ENCODE peak calls at places on chromosomes 12 and 14, in ten cellular contexts. A, U, M, Q, L, J, Y, X, S and K are unnamed samples.

GRCh38 chr14:105155681-105156413 is 12.7 kb downstream of the JAG2 start:
- DNase-seq in A (no peak), U (no peak), M (no peak), Q (no peak), L (no peak), J (no peak), Y (no peak), X (no peak), S (no peak), K (no peak)

GRCh38 chr12:119669744-119670472 is 2.0 kb downstream of the PRKAB1 start:
- DNase-seq in A (no peak), U (no peak), M (no peak), Q (no peak), L (no peak), J (no peak), Y (no peak), X (no peak), S (no peak), K (no peak)

GRCh38 chr12:24078318-24078765 is 128.9 kb upstream of the SOX5 start:
- DNase-seq in A (no peak), U (no peak), M (no peak), Q (no peak), L (no peak), J (no peak), Y (no peak), X (no peak), S (no peak), K (no peak)

GRCh38 chr14:95314609-95315008 is 5.1 kb downstream of the CLMN start:
- DNase-seq in A (no peak), U (no peak), M (no peak), Q (peak), L (peak), J (no peak), Y (peak), X (peak), S (no peak), K (no peak)

GRCh38 chr14:58129208-58129607 is 22.8 kb downstream of the ARMH4 start:
- DNase-seq in A (no peak), U (no peak), M (no peak), Q (no peak), L (no peak), J (no peak), Y (no peak), X (no peak), S (no peak), K (no peak)

GRCh38 chr14:89773151-89773550 is 181.4 kb downstream of the EFCAB11 start:
- DNase-seq in A (no peak), U (no peak), M (no peak), Q (no peak), L (no peak), J (no peak), Y (no peak), X (no peak), S (no peak), K (no peak)

GRCh38 chr12:116919706-116920485 is 9.1 kb downstream of the FBXW8 start:
- DNase-seq in A (no peak), U (no peak), M (no peak), Q (no peak), L (no peak), J (no peak), Y (no peak), X (no peak), S (no peak), K (no peak)

GRCh38 chr12:21697829-21698630 is 40.4 kb upstream of the LDHB start:
- DNase-seq in A (peak), U (no peak), M (no peak), Q (no peak), L (peak), J (no peak), Y (no peak), X (no peak), S (no peak), K (no peak)

GRCh38 chr12:15155271-15155670 is 65.9 kb downstream of the RERG start:
- DNase-seq in A (no peak), U (no peak), M (no peak), Q (no peak), L (no peak), J (no peak), Y (no peak), X (peak), S (no peak), K (no peak)

GRCh38 chr14:103296987-103297386 is 37.0 kb upstream of the EIF5 start:
- DNase-seq in A (no peak), U (no peak), M (no peak), Q (no peak), L (no peak), J (no peak), Y (no peak), X (no peak), S (no peak), K (no peak)

GRCh38 chr14:92653162-92653651 is 95.2 kb downstream of the LGMN start:
- DNase-seq in A (peak), U (no peak), M (no peak), Q (no peak), L (no peak), J (no peak), Y (no peak), X (no peak), S (no peak), K (no peak)

GRCh38 chr14:71532349-71532748 is 399.9 kb upstream of the RGS6 start:
- DNase-seq in A (no peak), U (no peak), M (no peak), Q (no peak), L (no peak), J (no peak), Y (no peak), X (no peak), S (no peak), K (peak)

GRCh38 chr14:21867541-21867940 is 193.9 kb upstream of the OR4E1 start:
- DNase-seq in A (no peak), U (no peak), M (no peak), Q (no peak), L (peak), J (no peak), Y (no peak), X (no peak), S (no peak), K (no peak)

GRCh38 chr12:64561302-64561651 is 49.0 kb upstream of the RASSF3 start:
- DNase-seq in A (no peak), U (no peak), M (no peak), Q (no peak), L (no peak), J (no peak), Y (no peak), X (no peak), S (no peak), K (no peak)

GRCh38 chr12:101777476-101777875 is 38.2 kb upstream of the SYCP3 start:
- DNase-seq in A (no peak), U (no peak), M (no peak), Q (no peak), L (no peak), J (no peak), Y (no peak), X (no peak), S (no peak), K (no peak)

GRCh38 chr14:90388437-90388836 is 8.4 kb upstream of the CALM1 start:
- DNase-seq in A (no peak), U (no peak), M (no peak), Q (no peak), L (peak), J (no peak), Y (no peak), X (no peak), S (no peak), K (no peak)

GRCh38 chr14:75823334-75823733 is 158.5 kb downstream of the TGFB3 start:
- DNase-seq in A (no peak), U (no peak), M (no peak), Q (no peak), L (no peak), J (no peak), Y (no peak), X (no peak), S (no peak), K (no peak)

GRCh38 chr14:21069388-21070082 is 569 bp upstream of the ARHGEF40 start:
- DNase-seq in A (peak), U (peak), M (no peak), Q (no peak), L (peak), J (peak), Y (no peak), X (peak), S (no peak), K (no peak)

GRCh38 chr12:115323223-115323905 is 639.4 kb upstream of the TBX3 start:
- DNase-seq in A (no peak), U (no peak), M (peak), Q (no peak), L (peak), J (no peak), Y (no peak), X (no peak), S (no peak), K (no peak)

GRCh38 chr12:48265792-48266191 is 62.7 kb upstream of the OR10AD1 start:
- DNase-seq in A (no peak), U (no peak), M (no peak), Q (no peak), L (no peak), J (no peak), Y (no peak), X (no peak), S (no peak), K (no peak)

GRCh38 chr14:99806841-99807240 is 13.6 kb downstream of the EML1 start:
- DNase-seq in A (no peak), U (no peak), M (no peak), Q (no peak), L (no peak), J (no peak), Y (no peak), X (no peak), S (no peak), K (no peak)

GRCh38 chr12:91178139-91178561 is 4.5 kb downstream of the DCN start:
- DNase-seq in A (no peak), U (no peak), M (peak), Q (no peak), L (peak), J (no peak), Y (no peak), X (no peak), S (no peak), K (no peak)

GRCh38 chr14:103384450-103385152 is 614 bp upstream of the MARK3 start:
- DNase-seq in A (no peak), U (no peak), M (no peak), Q (no peak), L (no peak), J (peak), Y (no peak), X (no peak), S (no peak), K (no peak)

GRCh38 chr14:50605776-50606175 is 45.8 kb downstream of the ATL1 start:
- DNase-seq in A (no peak), U (no peak), M (no peak), Q (no peak), L (peak), J (no peak), Y (no peak), X (no peak), S (no peak), K (no peak)